ENCODE peak calls at places on chromosomes 12 and 14, in seven cellular contexts. N is colonic mucosa; A is tibial nerve; T is prostate gland; P is effector memory CD4-positive, alpha-beta T cell; G is mesendoderm; M is left ventricle myocardium inferior. E is an unnamed sample. For H3K4me1, the result is how much of the 10 kb centered on the place peaks cover.

GRCh38 chr12:62976110-62976640 is 41.2 kb upstream of the PPM1H start:
- DNase-seq in N (no peak), A (no peak), T (no peak), P (no peak), G (no peak), M (no peak), E (no peak)

GRCh38 chr12:120214626-120215356 is 13.9 kb upstream of the RPLP0 start:
- DNase-seq in N (no peak), A (no peak), T (no peak), P (no peak), G (no peak), M (no peak), E (peak)

GRCh38 chr14:76780875-76781647 is 19.8 kb downstream of the VASH1 start:
- DNase-seq in N (no peak), A (no peak), T (no peak), P (no peak), G (no peak), M (no peak), E (no peak)

GRCh38 chr12:28025821-28026505 is 53.4 kb upstream of the PTHLH start:
- DNase-seq in N (no peak), A (no peak), T (no peak), P (no peak), G (peak), M (no peak), E (no peak)

GRCh38 chr12:30719060-30719459 is 23.4 kb upstream of the IPO8 start:
- DNase-seq in N (no peak), A (no peak), T (no peak), P (no peak), G (peak), M (no peak), E (no peak)

GRCh38 chr12:79988368-79988767 is 53.5 kb upstream of the PPP1R12A start:
- DNase-seq in N (no peak), A (no peak), T (no peak), P (no peak), G (no peak), M (no peak), E (no peak)

GRCh38 chr14:55739967-55740707 is 160.1 kb downstream of the KTN1 start:
- DNase-seq in N (no peak), A (peak), T (peak), P (no peak), G (no peak), M (no peak), E (no peak)

GRCh38 chr14:54713364-54713763 is 146.4 kb downstream of the SAMD4A start:
- DNase-seq in N (no peak), A (no peak), T (no peak), P (no peak), G (no peak), M (no peak), E (no peak)

GRCh38 chr12:57242691-57243454 is 8.1 kb downstream of the STAC3 start:
- DNase-seq in N (peak), A (no peak), T (no peak), P (no peak), G (peak), M (no peak), E (peak)

GRCh38 chr12:53004582-53004981 is 1.7 kb upstream of the EIF4B start:
- DNase-seq in N (no peak), A (no peak), T (no peak), P (no peak), G (peak), M (no peak), E (no peak)
- H3K4me3 ChIP-seq in N (no peak), A (no peak), T (no peak), P (no peak), G (no peak), M (no peak), E (no peak)

DNA sequence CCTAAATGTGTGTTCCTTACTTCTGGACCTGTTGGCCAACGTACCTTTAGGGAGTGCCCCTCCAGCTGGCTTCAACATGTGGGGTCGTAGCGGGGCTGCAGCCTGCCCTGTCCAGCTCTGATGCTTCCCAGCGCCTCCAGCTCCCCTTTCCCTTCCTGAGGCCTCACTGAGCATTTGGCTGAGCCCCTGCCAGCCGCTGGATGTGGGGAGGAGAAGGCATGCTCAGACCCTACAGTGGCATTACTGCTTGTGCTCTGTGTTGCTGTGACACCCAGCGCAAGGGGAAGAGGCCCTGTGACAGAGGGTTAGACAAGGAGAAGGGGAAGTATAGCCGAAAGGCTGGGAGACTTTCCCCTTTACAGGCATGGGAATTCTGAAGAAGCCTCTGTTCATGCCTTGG is 145.9 kb downstream of the PRKCH start:
- DNase-seq in N (peak), A (no peak), T (no peak), P (no peak), G (no peak), M (no peak), E (no peak)
- H3K4me1 ChIP-seq in N (under half), A (under half), T (under half), P (under half), G (under half), M (half or more), E (under half)

DNA sequence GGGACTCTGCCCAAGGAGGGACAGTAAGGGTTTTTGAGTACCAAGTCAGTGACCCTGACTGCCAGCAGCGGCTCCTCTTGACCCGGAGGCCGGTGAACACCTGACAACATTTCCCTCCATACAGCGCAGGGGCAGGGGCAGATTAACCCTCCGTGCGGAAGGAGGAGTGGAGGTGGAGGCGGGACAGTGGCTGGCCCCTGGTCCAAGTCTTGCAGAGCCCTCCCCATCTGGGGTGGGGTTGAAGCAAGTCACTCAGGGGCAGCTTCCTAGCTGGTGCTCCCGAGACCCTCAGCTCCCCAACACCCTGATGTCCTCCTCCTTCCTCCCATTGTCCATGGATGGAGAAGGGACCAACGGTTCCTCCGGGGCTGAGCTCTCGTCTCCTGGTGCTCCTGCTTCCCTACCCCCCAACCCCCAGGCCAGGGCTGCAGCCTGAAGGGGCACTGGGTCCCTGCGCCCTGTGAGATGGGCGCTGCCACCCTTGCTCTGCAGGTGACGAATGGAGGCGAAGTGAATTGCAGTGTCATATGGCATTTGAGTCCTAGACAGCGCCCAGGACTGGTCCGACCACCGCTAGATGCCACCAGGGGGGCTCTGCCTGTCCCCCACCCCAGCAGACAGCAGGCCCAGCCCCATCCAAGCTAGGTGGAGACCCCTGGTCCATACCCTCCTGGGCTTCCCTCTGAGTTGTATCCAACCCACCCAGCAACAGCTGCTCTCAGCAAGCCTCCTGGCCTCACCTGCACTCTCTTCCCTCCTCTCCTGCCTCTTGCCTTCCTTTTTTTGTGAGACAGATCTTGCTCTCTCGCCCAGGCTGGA is 7.0 kb upstream of the AMN start:
- DNase-seq in N (no peak), A (no peak), T (no peak), P (no peak), G (no peak), M (no peak), E (no peak)
- H3K4me3 ChIP-seq in N (no peak), A (no peak), T (no peak), P (no peak), G (no peak), M (no peak), E (no peak)

GRCh38 chr12:53048780-53049401 is 974 bp upstream of the TNS2 start:
- DNase-seq in N (peak), A (no peak), T (no peak), P (no peak), G (peak), M (peak), E (no peak)
- H3K4me1 ChIP-seq in N (under half), A (half or more), T (under half), P (under half), G (under half), M (half or more), E (half or more)

DNA sequence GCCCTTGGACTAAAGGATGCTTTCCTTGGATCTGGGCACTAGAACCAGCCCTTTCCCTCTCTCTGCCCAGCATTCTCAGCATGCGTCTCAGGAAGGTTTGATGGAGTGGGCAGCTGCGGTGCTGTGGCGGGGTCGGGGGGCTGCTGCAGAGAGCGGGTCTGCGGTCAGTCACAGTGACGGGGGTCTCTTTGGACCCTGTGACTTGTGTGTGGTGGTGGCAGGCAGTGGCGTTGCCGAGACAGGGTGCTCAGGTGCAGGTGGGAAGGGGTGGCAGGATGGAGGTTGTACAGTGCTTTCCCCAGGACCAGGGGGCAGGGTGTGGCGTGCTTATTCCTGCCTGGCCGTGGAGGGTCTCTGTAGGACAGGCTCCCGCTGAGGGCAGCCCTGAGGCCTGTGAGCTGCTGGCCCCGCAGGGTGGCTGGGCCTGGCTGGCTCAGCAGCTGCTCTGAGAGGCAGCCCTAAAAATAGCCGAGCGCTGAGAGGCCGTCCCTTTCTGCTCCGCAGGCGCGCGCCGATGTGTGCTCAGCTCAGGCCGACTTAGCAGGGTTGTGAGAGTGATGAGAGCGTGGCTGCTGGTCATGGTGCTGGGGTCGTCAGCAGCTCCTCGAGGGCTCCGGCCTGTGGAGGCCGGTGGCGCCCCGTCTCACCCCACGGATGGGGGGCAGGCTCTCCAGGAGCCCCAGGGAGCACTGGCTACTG is 9.7 kb downstream of the PACS2 start:
- DNase-seq in N (no peak), A (no peak), T (no peak), P (no peak), G (no peak), M (peak), E (peak)
- H3K4me3 ChIP-seq in N (no peak), A (no peak), T (no peak), P (no peak), G (no peak), M (peak), E (no peak)

GRCh38 chr14:99749142-99749541 is 44.1 kb upstream of the EML1 start:
- DNase-seq in N (no peak), A (no peak), T (no peak), P (no peak), G (peak), M (no peak), E (no peak)
- H3K4me1 ChIP-seq in N (under half), A (under half), T (under half), P (under half), G (under half), M (half or more), E (under half)

GRCh38 chr12:55829967-55830600 is 697 bp upstream of the DNAJC14 start:
- DNase-seq in N (peak), A (no peak), T (peak), P (no peak), G (peak), M (peak), E (peak)

GRCh38 chr12:55830601-55831406 is 1.4 kb upstream of the DNAJC14 start:
- DNase-seq in N (peak), A (peak), T (peak), P (no peak), G (peak), M (peak), E (peak)

GRCh38 chr12:55828357-55828756 is 1.0 kb downstream of the DNAJC14 start:
- DNase-seq in N (no peak), A (no peak), T (no peak), P (no peak), G (no peak), M (no peak), E (no peak)

GRCh38 chr12:55824726-55825125 is 4.7 kb downstream of the DNAJC14 start:
- DNase-seq in N (no peak), A (no peak), T (no peak), P (no peak), G (no peak), M (no peak), E (no peak)

DNA sequence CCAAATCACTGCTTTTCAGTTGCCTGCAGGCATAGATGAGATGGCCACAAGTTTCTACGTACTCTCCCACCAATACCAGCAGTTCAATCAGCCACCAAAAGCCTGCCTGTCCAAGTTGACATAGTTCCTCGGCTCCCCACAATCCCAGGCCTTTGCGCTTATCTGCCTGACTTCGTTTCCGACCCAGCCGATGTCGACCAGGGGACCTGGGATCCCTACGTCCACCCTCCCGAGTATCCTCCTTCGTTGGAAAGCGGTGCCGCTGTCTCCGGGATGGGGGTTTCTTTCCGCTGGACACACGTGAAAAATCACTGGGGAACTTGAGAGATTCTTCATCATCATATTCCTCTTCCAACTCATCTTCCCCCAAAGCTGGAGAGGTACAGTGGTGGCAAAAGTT is 1.6 kb downstream of the DNAJC14 start:
- DNase-seq in N (no peak), A (no peak), T (no peak), P (no peak), G (no peak), M (no peak), E (no peak)
- H3K4me3 ChIP-seq in N (no peak), A (no peak), T (no peak), P (no peak), G (no peak), M (peak), E (no peak)

DNA sequence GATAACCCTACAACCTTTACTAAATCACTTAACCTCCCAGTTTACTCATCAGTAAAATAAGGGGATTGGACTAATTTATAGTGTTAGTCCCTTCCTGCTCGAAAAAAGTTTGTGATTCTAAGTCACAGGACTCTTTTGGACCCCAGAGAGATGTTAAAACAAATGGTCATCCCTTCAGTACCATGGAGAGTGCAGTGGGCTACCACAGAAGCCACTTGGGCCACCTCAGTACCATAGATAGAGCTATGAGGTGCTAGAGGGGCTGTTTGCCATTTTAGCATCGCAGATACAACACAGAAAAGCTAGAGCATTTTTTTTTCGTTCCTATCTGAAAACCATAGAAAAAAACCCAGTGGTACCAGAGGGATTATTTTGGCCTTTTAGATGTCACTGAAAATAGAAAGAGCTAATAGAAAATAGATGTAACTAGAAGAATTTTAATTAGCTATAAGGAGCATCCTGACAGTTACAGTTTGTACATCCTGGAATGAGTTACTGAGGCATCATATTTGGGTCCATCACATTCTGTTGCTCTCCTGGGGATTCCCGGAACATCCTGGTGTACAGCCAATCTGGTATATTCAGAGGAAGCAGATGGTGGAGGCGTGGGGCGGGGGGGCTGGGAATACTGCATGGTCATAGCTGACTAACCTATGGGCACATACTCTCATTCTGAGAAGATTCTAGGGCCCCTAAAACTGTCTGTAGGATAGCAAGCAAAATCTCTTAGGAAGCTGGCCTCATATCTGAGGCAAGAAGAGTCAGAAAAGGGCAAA is 2.8 kb downstream of the ZNF219 start:
- DNase-seq in N (no peak), A (no peak), T (no peak), P (no peak), G (peak), M (no peak), E (no peak)
- H3K4me1 ChIP-seq in N (under half), A (under half), T (under half), P (under half), G (under half), M (half or more), E (under half)